ENCODE peak calls at places on chromosomes 7 and 10, in five cellular contexts. Y is K562, P is Peyer's patch, E is A549, R is testis. Q is an unnamed sample.

GRCh38 chr7:99397632-99397983 is 10.8 kb downstream of the PDAP1 start:
- DNase-seq in Y (no peak), P (no peak), E (no peak), R (no peak), Q (no peak)

GRCh38 chr10:94496010-94496409 is 49.6 kb upstream of the HELLS start:
- DNase-seq in Y (no peak), P (no peak), E (no peak), R (no peak), Q (no peak)

GRCh38 chr10:96244354-96244753 is 27.0 kb downstream of the BLNK start:
- DNase-seq in Y (no peak), P (peak; percentile 92), E (no peak), R (no peak), Q (no peak)

GRCh38 chr10:44437837-44438752 is 53.2 kb upstream of the CXCL12 start:
- DNase-seq in Y (no peak), P (no peak), E (no peak), R (peak; percentile 30), Q (no peak)

GRCh38 chr7:107044347-107045194 is at the start of gene PRKAR2B:
- DNase-seq in Y (peak; percentile 98), P (peak; percentile 69), E (peak; percentile 56), R (peak; percentile 91), Q (peak; percentile 94)

GRCh38 chr10:79349766-79350406 is 2.6 kb downstream of the PPIF start:
- DNase-seq in Y (peak; percentile 14), P (no peak), E (no peak), R (peak; percentile 87), Q (no peak)

GRCh38 chr7:11533229-11533820 is 298.7 kb downstream of the THSD7A start:
- DNase-seq in Y (no peak), P (no peak), E (no peak), R (no peak), Q (no peak)

GRCh38 chr10:51501396-51501795 is 198.0 kb downstream of the CSTF2T start:
- DNase-seq in Y (no peak), P (no peak), E (no peak), R (no peak), Q (no peak)

GRCh38 chr10:6847561-6847960 is 267.5 kb upstream of the PRKCQ start:
- DNase-seq in Y (no peak), P (no peak), E (no peak), R (no peak), Q (no peak)

GRCh38 chr7:85776691-85777363 is 590.0 kb upstream of the SEMA3D start:
- DNase-seq in Y (no peak), P (no peak), E (no peak), R (no peak), Q (no peak)

GRCh38 chr10:16986406-16987128 is 143.0 kb downstream of the CUBN start:
- DNase-seq in Y (no peak), P (no peak), E (no peak), R (no peak), Q (no peak)

GRCh38 chr7:57775396-57776088 is 325.6 kb downstream of the ZNF716 start:
- DNase-seq in Y (no peak), P (no peak), E (no peak), R (no peak), Q (no peak)

GRCh38 chr7:79922894-79923293 is 211.7 kb upstream of the GNAI1 start:
- DNase-seq in Y (no peak), P (no peak), E (no peak), R (no peak), Q (no peak)

GRCh38 chr10:121444515-121444914 is 153.7 kb downstream of the FGFR2 start:
- DNase-seq in Y (no peak), P (no peak), E (no peak), R (no peak), Q (no peak)

GRCh38 chr7:7236041-7236440 is 53.7 kb downstream of the C1GALT1 start:
- DNase-seq in Y (no peak), P (no peak), E (no peak), R (no peak), Q (no peak)

GRCh38 chr10:570631-571565 is 118.6 kb downstream of the DIP2C start:
- DNase-seq in Y (no peak), P (no peak), E (no peak), R (no peak), Q (no peak)

GRCh38 chr10:112295853-112296830 is 12.9 kb downstream of the TECTB start:
- DNase-seq in Y (no peak), P (no peak), E (no peak), R (no peak), Q (no peak)

GRCh38 chr10:78579995-78580394 is 488.8 kb upstream of the ZMIZ1 start:
- DNase-seq in Y (no peak), P (no peak), E (no peak), R (peak; percentile 87), Q (no peak)

GRCh38 chr7:115292381-115292780 is 370.5 kb downstream of the MDFIC start:
- DNase-seq in Y (no peak), P (no peak), E (no peak), R (no peak), Q (no peak)

GRCh38 chr7:116447980-116448839 is 51.3 kb upstream of the CAV2 start:
- DNase-seq in Y (no peak), P (no peak), E (no peak), R (no peak), Q (no peak)

GRCh38 chr7:82506208-82506607 is 62.6 kb upstream of the CACNA2D1 start:
- DNase-seq in Y (no peak), P (no peak), E (no peak), R (no peak), Q (no peak)

GRCh38 chr10:117175215-117175900 is 21.9 kb upstream of the KCNK18 start:
- DNase-seq in Y (no peak), P (no peak), E (peak; percentile 24), R (peak; percentile 33), Q (peak; percentile 40)

GRCh38 chr7:2870471-2870941 is 26.4 kb upstream of the GNA12 start:
- DNase-seq in Y (no peak), P (peak; percentile 86), E (peak; percentile 34), R (peak; percentile 71), Q (no peak)

GRCh38 chr7:51240868-51241267 is 75.7 kb downstream of the COBL start:
- DNase-seq in Y (no peak), P (no peak), E (no peak), R (no peak), Q (no peak)

GRCh38 chr10:73044378-73045285 is 52.0 kb downstream of the P4HA1 start:
- DNase-seq in Y (no peak), P (no peak), E (peak; percentile 64), R (no peak), Q (no peak)

GRCh38 chr10:125340871-125341270 is 180.5 kb upstream of the CTBP2 start:
- DNase-seq in Y (no peak), P (no peak), E (no peak), R (no peak), Q (no peak)

GRCh38 chr7:128909605-128910568 is 622 bp downstream of the KCP start:
- DNase-seq in Y (no peak), P (no peak), E (no peak), R (no peak), Q (no peak)

GRCh38 chr7:27167916-27168264 is 2.6 kb upstream of the HOXA9 start:
- DNase-seq in Y (no peak), P (no peak), E (no peak), R (no peak), Q (no peak)

GRCh38 chr10:44337081-44337480 is 47.8 kb downstream of the CXCL12 start:
- DNase-seq in Y (no peak), P (no peak), E (no peak), R (no peak), Q (no peak)

GRCh38 chr7:105678811-105679495 is 97.7 kb upstream of the EFCAB10 start:
- DNase-seq in Y (peak; percentile 50), P (peak; percentile 64), E (no peak), R (peak; percentile 77), Q (peak; percentile 68)
- TF ChIP-seq POLR2A in Y (no peak), P (no peak), E (no peak), R (no peak), Q (peak; percentile 65)

GRCh38 chr10:23438547-23439451 is at the start of gene OTUD1:
- DNase-seq in Y (peak; percentile 90), P (peak; percentile 96), E (peak; percentile 91), R (peak; percentile 98), Q (peak; percentile 94)
- TF ChIP-seq POLR2A in Y (peak; percentile 48), P (peak; percentile 47), E (peak; percentile 65), R (no peak), Q (peak; percentile 66)

DNA sequence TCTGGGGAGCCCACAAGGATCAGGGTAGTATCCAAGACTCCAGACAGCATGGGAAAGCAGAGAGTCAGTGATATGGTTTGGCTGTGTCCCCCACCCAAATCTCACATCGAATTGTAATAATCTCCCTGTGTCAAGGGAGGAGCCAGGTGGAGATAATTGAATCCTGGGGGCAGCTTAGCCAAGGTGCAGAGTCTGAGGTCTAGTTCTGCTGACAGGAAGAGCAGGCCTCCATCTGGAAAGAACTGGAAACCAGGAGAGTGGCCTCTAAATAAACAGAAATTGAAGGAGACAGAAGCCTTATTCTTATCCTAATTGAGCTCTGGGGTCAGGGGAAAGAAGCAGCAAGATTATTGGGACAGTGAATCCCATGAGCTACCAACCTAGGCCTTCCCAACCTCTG is 146.7 kb upstream of the NRP1 start:
- DNase-seq in Y (no peak), P (no peak), E (no peak), R (no peak), Q (no peak)
- TF ChIP-seq POLR2A in Y (no peak), P (no peak), E (no peak), R (no peak), Q (no peak)

DNA sequence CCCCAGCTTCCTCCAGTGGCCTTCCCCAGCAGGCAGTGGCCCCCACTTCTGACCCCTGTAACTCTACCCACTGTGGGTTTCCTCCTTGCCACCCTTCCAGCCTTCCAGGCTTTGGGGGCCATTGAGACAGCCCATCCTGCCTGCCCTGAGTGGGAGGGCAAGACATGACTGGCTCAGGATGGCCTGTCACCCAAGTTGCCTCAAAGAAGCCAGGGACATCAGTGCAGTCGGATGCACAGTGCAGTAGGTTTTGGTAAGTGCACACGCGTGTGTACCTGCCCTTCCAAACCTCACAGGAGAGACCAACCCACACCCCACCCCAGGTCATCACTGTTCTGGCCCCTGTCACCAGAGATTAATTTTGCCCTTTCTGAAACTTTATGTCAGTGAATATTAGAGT is 22.7 kb downstream of the ZMIZ2 start:
- DNase-seq in Y (no peak), P (no peak), E (no peak), R (no peak), Q (no peak)
- TF ChIP-seq POLR2A in Y (no peak), P (no peak), E (no peak), R (no peak), Q (no peak)

GRCh38 chr7:1541431-1542162 is 11.1 kb downstream of the MAFK start:
- DNase-seq in Y (no peak), P (no peak), E (peak; percentile 71), R (no peak), Q (no peak)
- TF ChIP-seq POLR2A in Y (no peak), P (no peak), E (no peak), R (no peak), Q (no peak)

GRCh38 chr10:30704016-30704600 is 74.6 kb upstream of the LYZL2 start:
- DNase-seq in Y (no peak), P (peak; percentile 24), E (no peak), R (no peak), Q (no peak)

GRCh38 chr10:30705086-30705624 is 75.6 kb upstream of the LYZL2 start:
- DNase-seq in Y (no peak), P (peak; percentile 65), E (no peak), R (no peak), Q (no peak)

GRCh38 chr10:30708234-30708633 is 78.7 kb upstream of the LYZL2 start:
- DNase-seq in Y (no peak), P (no peak), E (no peak), R (no peak), Q (no peak)

GRCh38 chr10:30702860-30703259 is 73.3 kb upstream of the LYZL2 start:
- DNase-seq in Y (no peak), P (no peak), E (no peak), R (no peak), Q (no peak)

GRCh38 chr10:30705625-30706149 is 76.1 kb upstream of the LYZL2 start:
- DNase-seq in Y (no peak), P (peak; percentile 29), E (no peak), R (no peak), Q (no peak)
- TF ChIP-seq POLR2A in Y (no peak), P (no peak), E (no peak), R (no peak), Q (no peak)

Q was measured in erythroblast.